ENCODE peak calls at places on chromosomes 16 and 17, in ten cellular contexts. One of them, this sample, is unnamed. For H3K27me3, the result is how much of the 10 kb centered on the place peaks cover.

GRCh38 chr17:83122834-83123233 is 43.4 kb downstream of the METRNL start:
- DNase-seq in heart left ventricle: no peak
- DNase-seq in PC-9: no peak
- DNase-seq in GM06990: no peak
- DNase-seq in esophagus squamous epithelium: no peak
- DNase-seq in brain microvascular endothelial cell: no peak
- DNase-seq in endothelial cell of umbilical vein: no peak
- DNase-seq in left ventricle myocardium inferior: no peak
- DNase-seq in colonic mucosa: no peak
- DNase-seq in sigmoid colon: peak
- DNase-seq in this sample: no peak

GRCh38 chr16:12057276-12057675 is 80.7 kb downstream of the SNX29 start:
- DNase-seq in sigmoid colon: peak
- DNase-seq in colonic mucosa: no peak
- DNase-seq in GM06990: no peak
- DNase-seq in esophagus squamous epithelium: no peak
- DNase-seq in heart left ventricle: no peak
- DNase-seq in endothelial cell of umbilical vein: no peak
- DNase-seq in PC-9: no peak
- DNase-seq in brain microvascular endothelial cell: no peak
- DNase-seq in left ventricle myocardium inferior: no peak
- DNase-seq in this sample: no peak

GRCh38 chr17:49180303-49180702 is 30.1 kb downstream of the GNGT2 start:
- DNase-seq in endothelial cell of umbilical vein: peak
- DNase-seq in PC-9: no peak
- DNase-seq in left ventricle myocardium inferior: peak
- DNase-seq in colonic mucosa: peak
- DNase-seq in brain microvascular endothelial cell: peak
- DNase-seq in GM06990: no peak
- DNase-seq in esophagus squamous epithelium: no peak
- DNase-seq in sigmoid colon: peak
- DNase-seq in heart left ventricle: peak
- DNase-seq in this sample: peak

GRCh38 chr16:46743232-46743719 is 4.9 kb downstream of the MYLK3 start:
- DNase-seq in heart left ventricle: peak
- DNase-seq in endothelial cell of umbilical vein: peak
- DNase-seq in colonic mucosa: no peak
- DNase-seq in left ventricle myocardium inferior: peak
- DNase-seq in esophagus squamous epithelium: no peak
- DNase-seq in PC-9: no peak
- DNase-seq in sigmoid colon: peak
- DNase-seq in brain microvascular endothelial cell: peak
- DNase-seq in GM06990: peak
- DNase-seq in this sample: no peak

GRCh38 chr17:50192116-50192872 is 9.1 kb downstream of the COL1A1 start:
- DNase-seq in brain microvascular endothelial cell: no peak
- DNase-seq in colonic mucosa: no peak
- DNase-seq in PC-9: no peak
- DNase-seq in GM06990: no peak
- DNase-seq in endothelial cell of umbilical vein: no peak
- DNase-seq in left ventricle myocardium inferior: no peak
- DNase-seq in sigmoid colon: no peak
- DNase-seq in esophagus squamous epithelium: no peak
- DNase-seq in heart left ventricle: no peak
- DNase-seq in this sample: no peak

GRCh38 chr17:61500287-61500686 is 48.1 kb downstream of the TBX4 start:
- DNase-seq in sigmoid colon: no peak
- DNase-seq in PC-9: no peak
- DNase-seq in esophagus squamous epithelium: no peak
- DNase-seq in endothelial cell of umbilical vein: no peak
- DNase-seq in brain microvascular endothelial cell: no peak
- DNase-seq in heart left ventricle: no peak
- DNase-seq in left ventricle myocardium inferior: no peak
- DNase-seq in GM06990: no peak
- DNase-seq in colonic mucosa: no peak
- DNase-seq in this sample: no peak

GRCh38 chr17:83081561-83082201 is 2.3 kb downstream of the METRNL start:
- DNase-seq in GM06990: no peak
- DNase-seq in colonic mucosa: peak
- DNase-seq in sigmoid colon: peak
- DNase-seq in left ventricle myocardium inferior: no peak
- DNase-seq in esophagus squamous epithelium: no peak
- DNase-seq in endothelial cell of umbilical vein: no peak
- DNase-seq in heart left ventricle: no peak
- DNase-seq in brain microvascular endothelial cell: no peak
- DNase-seq in PC-9: no peak
- DNase-seq in this sample: no peak

GRCh38 chr17:5793157-5793556 is 208.8 kb upstream of the NLRP1 start:
- DNase-seq in endothelial cell of umbilical vein: no peak
- DNase-seq in sigmoid colon: no peak
- DNase-seq in GM06990: no peak
- DNase-seq in esophagus squamous epithelium: no peak
- DNase-seq in brain microvascular endothelial cell: no peak
- DNase-seq in left ventricle myocardium inferior: no peak
- DNase-seq in colonic mucosa: no peak
- DNase-seq in heart left ventricle: no peak
- DNase-seq in PC-9: no peak
- DNase-seq in this sample: no peak

GRCh38 chr16:83809092-83809491 is 1.3 kb downstream of the HSBP1 start:
- DNase-seq in endothelial cell of umbilical vein: no peak
- DNase-seq in heart left ventricle: no peak
- DNase-seq in PC-9: no peak
- DNase-seq in sigmoid colon: no peak
- DNase-seq in GM06990: no peak
- DNase-seq in left ventricle myocardium inferior: no peak
- DNase-seq in brain microvascular endothelial cell: no peak
- DNase-seq in esophagus squamous epithelium: no peak
- DNase-seq in colonic mucosa: no peak
- DNase-seq in this sample: no peak

GRCh38 chr16:68740628-68741346 is 3.7 kb downstream of the CDH1 start:
- DNase-seq in GM06990: no peak
- DNase-seq in endothelial cell of umbilical vein: no peak
- DNase-seq in esophagus squamous epithelium: no peak
- DNase-seq in heart left ventricle: no peak
- DNase-seq in brain microvascular endothelial cell: no peak
- DNase-seq in PC-9: no peak
- DNase-seq in left ventricle myocardium inferior: no peak
- DNase-seq in colonic mucosa: no peak
- DNase-seq in sigmoid colon: no peak
- DNase-seq in this sample: no peak

GRCh38 chr17:60077672-60078519 is 825 bp downstream of the HEATR6 start:
- DNase-seq in left ventricle myocardium inferior: no peak
- DNase-seq in heart left ventricle: no peak
- DNase-seq in GM06990: no peak
- DNase-seq in endothelial cell of umbilical vein: no peak
- DNase-seq in colonic mucosa: no peak
- DNase-seq in brain microvascular endothelial cell: no peak
- DNase-seq in PC-9: no peak
- DNase-seq in esophagus squamous epithelium: no peak
- DNase-seq in sigmoid colon: no peak
- DNase-seq in this sample: no peak

GRCh38 chr17:36597866-36598777 is 3.3 kb upstream of the MRM1 start:
- DNase-seq in heart left ventricle: no peak
- DNase-seq in endothelial cell of umbilical vein: no peak
- DNase-seq in left ventricle myocardium inferior: no peak
- DNase-seq in esophagus squamous epithelium: no peak
- DNase-seq in brain microvascular endothelial cell: no peak
- DNase-seq in PC-9: no peak
- DNase-seq in sigmoid colon: no peak
- DNase-seq in colonic mucosa: no peak
- DNase-seq in GM06990: no peak
- DNase-seq in this sample: no peak

GRCh38 chr17:34556384-34556783 is 23.0 kb upstream of the TMEM132E start:
- DNase-seq in brain microvascular endothelial cell: no peak
- DNase-seq in colonic mucosa: no peak
- DNase-seq in endothelial cell of umbilical vein: no peak
- DNase-seq in PC-9: no peak
- DNase-seq in GM06990: no peak
- DNase-seq in esophagus squamous epithelium: no peak
- DNase-seq in heart left ventricle: no peak
- DNase-seq in sigmoid colon: no peak
- DNase-seq in left ventricle myocardium inferior: no peak
- DNase-seq in this sample: no peak

GRCh38 chr16:14177704-14178103 is 106.6 kb downstream of the MRTFB start:
- DNase-seq in colonic mucosa: no peak
- DNase-seq in endothelial cell of umbilical vein: no peak
- DNase-seq in GM06990: no peak
- DNase-seq in left ventricle myocardium inferior: no peak
- DNase-seq in heart left ventricle: no peak
- DNase-seq in esophagus squamous epithelium: no peak
- DNase-seq in brain microvascular endothelial cell: no peak
- DNase-seq in PC-9: no peak
- DNase-seq in sigmoid colon: no peak
- DNase-seq in this sample: no peak

GRCh38 chr16:14168146-14168545 is 97.0 kb downstream of the MRTFB start:
- DNase-seq in GM06990: no peak
- DNase-seq in endothelial cell of umbilical vein: no peak
- DNase-seq in heart left ventricle: no peak
- DNase-seq in brain microvascular endothelial cell: no peak
- DNase-seq in sigmoid colon: no peak
- DNase-seq in esophagus squamous epithelium: no peak
- DNase-seq in PC-9: no peak
- DNase-seq in colonic mucosa: no peak
- DNase-seq in left ventricle myocardium inferior: no peak
- DNase-seq in this sample: no peak

DNA sequence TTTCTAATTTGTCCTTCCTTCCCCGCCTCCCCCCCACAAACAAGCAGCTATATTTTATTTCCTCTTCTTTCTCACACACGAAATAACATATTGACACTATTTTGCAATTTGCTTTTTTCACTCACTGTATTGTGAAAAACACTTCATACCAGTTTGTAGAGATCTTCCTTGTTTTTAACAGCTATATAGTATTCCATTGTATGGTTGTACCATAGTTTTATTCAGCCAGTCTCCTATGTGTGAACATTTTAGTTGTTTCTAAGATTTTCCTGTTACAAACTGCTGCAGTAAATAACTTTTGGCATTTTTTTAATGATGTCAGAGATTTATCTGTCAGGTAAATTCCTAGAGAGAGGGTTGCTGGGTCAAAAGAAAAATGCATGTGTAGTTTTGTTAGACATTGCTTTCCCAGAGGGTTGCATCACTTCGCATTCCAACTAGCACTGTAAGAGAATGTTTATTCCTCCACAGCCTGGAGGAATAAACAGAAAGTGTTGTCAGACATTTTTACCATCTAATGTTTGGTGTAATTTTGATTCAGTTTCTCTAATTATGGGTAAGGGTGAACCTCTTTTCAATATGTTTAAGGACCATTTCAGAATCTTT is 101.2 kb downstream of the MRTFB start:
- DNase-seq in esophagus squamous epithelium: no peak
- DNase-seq in endothelial cell of umbilical vein: no peak
- DNase-seq in PC-9: peak
- DNase-seq in left ventricle myocardium inferior: no peak
- DNase-seq in colonic mucosa: no peak
- DNase-seq in heart left ventricle: no peak
- DNase-seq in brain microvascular endothelial cell: no peak
- DNase-seq in GM06990: no peak
- DNase-seq in sigmoid colon: no peak
- DNase-seq in this sample: no peak
- H3K4me3 ChIP-seq in esophagus squamous epithelium: no peak
- H3K4me3 ChIP-seq in endothelial cell of umbilical vein: no peak
- H3K4me3 ChIP-seq in PC-9: no peak
- H3K4me3 ChIP-seq in left ventricle myocardium inferior: no peak
- H3K4me3 ChIP-seq in colonic mucosa: no peak
- H3K4me3 ChIP-seq in heart left ventricle: no peak
- H3K4me3 ChIP-seq in brain microvascular endothelial cell: no peak
- H3K4me3 ChIP-seq in GM06990: no peak
- H3K4me3 ChIP-seq in sigmoid colon: no peak
- H3K4me3 ChIP-seq in this sample: no peak

DNA sequence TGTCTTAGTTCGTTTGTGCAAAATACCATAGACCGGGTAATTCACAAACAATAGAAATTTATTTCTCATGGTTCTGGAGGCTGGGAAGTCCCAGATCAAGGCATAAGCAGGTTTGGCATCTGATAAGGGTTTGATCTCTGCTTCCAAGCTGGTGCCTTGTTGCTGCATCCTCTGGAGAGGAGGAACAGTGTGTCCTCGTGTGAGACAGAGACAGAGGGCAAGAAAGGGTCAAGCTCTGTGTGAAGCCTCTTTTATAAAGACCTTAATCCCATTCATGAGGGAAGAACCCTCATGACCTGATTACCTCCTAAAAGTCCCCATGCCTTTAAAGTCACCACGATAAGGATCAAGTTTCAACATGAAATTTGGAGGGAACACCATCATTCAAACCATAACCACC is 55.8 kb upstream of the TANC2 start:
- DNase-seq in brain microvascular endothelial cell: no peak
- DNase-seq in endothelial cell of umbilical vein: no peak
- DNase-seq in colonic mucosa: no peak
- DNase-seq in esophagus squamous epithelium: no peak
- DNase-seq in heart left ventricle: no peak
- DNase-seq in PC-9: no peak
- DNase-seq in sigmoid colon: no peak
- DNase-seq in GM06990: no peak
- DNase-seq in left ventricle myocardium inferior: no peak
- DNase-seq in this sample: no peak
- TF ChIP-seq CTCF in brain microvascular endothelial cell: no peak
- TF ChIP-seq CTCF in endothelial cell of umbilical vein: no peak
- TF ChIP-seq CTCF in colonic mucosa: no peak
- TF ChIP-seq CTCF in esophagus squamous epithelium: no peak
- TF ChIP-seq CTCF in heart left ventricle: no peak
- TF ChIP-seq CTCF in PC-9: no peak
- TF ChIP-seq CTCF in sigmoid colon: no peak
- TF ChIP-seq CTCF in GM06990: no peak
- TF ChIP-seq CTCF in left ventricle myocardium inferior: no peak
- TF ChIP-seq CTCF in this sample: no peak

DNA sequence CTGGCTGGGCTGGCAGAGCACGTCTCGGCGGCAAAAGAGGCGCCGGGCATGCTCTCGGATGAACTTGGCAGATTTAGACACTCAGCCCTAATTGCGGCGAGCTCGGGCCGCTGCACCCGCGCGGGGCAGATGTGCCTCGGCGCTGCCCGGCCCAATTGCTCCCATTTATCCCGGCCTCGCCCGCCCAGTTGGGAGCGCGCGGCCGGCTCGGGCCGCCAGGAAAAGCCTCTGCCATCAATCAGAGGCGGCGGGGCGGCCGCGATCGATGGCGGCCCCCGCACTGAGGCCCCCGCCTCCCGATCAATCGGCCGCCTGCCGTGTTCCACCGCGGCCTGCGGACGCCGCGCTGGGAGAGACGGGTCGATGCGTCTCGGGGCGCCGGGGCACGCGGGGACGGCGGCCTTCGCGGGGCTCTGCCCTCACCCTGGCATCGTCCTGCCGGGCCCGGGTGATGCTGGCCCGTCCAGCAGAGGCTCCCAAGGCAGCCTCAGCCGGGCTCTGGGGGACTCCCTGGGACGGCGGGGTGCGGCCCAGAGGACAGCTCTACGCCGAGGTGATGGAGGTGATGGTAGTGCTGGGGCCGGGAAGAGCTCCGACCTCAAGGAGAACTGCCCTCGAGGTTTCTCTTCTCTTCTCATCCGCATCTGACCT is 200.9 kb upstream of the N4BP1 start:
- DNase-seq in colonic mucosa: no peak
- DNase-seq in brain microvascular endothelial cell: no peak
- DNase-seq in PC-9: no peak
- DNase-seq in endothelial cell of umbilical vein: no peak
- DNase-seq in esophagus squamous epithelium: no peak
- DNase-seq in sigmoid colon: no peak
- DNase-seq in heart left ventricle: no peak
- DNase-seq in left ventricle myocardium inferior: no peak
- DNase-seq in GM06990: no peak
- DNase-seq in this sample: no peak
- H3K27me3 ChIP-seq in colonic mucosa: under half
- H3K27me3 ChIP-seq in brain microvascular endothelial cell: under half
- H3K27me3 ChIP-seq in PC-9: under half
- H3K27me3 ChIP-seq in endothelial cell of umbilical vein: under half
- H3K27me3 ChIP-seq in esophagus squamous epithelium: under half
- H3K27me3 ChIP-seq in sigmoid colon: under half
- H3K27me3 ChIP-seq in heart left ventricle: under half
- H3K27me3 ChIP-seq in left ventricle myocardium inferior: half or more
- H3K27me3 ChIP-seq in GM06990: under half
- H3K27me3 ChIP-seq in this sample: under half

GRCh38 chr16:85333744-85334640 is 221.7 kb upstream of the CIBAR2 start:
- DNase-seq in heart left ventricle: no peak
- DNase-seq in GM06990: no peak
- DNase-seq in endothelial cell of umbilical vein: no peak
- DNase-seq in colonic mucosa: no peak
- DNase-seq in left ventricle myocardium inferior: no peak
- DNase-seq in esophagus squamous epithelium: no peak
- DNase-seq in PC-9: no peak
- DNase-seq in sigmoid colon: no peak
- DNase-seq in brain microvascular endothelial cell: no peak
- DNase-seq in this sample: no peak
- H3K4me3 ChIP-seq in heart left ventricle: no peak
- H3K4me3 ChIP-seq in GM06990: no peak
- H3K4me3 ChIP-seq in endothelial cell of umbilical vein: no peak
- H3K4me3 ChIP-seq in colonic mucosa: no peak
- H3K4me3 ChIP-seq in left ventricle myocardium inferior: no peak
- H3K4me3 ChIP-seq in esophagus squamous epithelium: no peak
- H3K4me3 ChIP-seq in PC-9: no peak
- H3K4me3 ChIP-seq in sigmoid colon: no peak
- H3K4me3 ChIP-seq in brain microvascular endothelial cell: no peak
- H3K4me3 ChIP-seq in this sample: no peak